ENCODE peak calls at places on chromosomes 1 and 21, in seven cellular contexts. Y is Panc1, L is GM23338, P is K562, G is GM12878, Z is HL-60, U is SK-N-SH. K is an unnamed sample.

GRCh38 chr1:14142397-14143095 is 442.6 kb downstream of the PRDM2 start:
- DNase-seq in Z (no peak), P (no peak), L (no peak), G (no peak), U (no peak), Y (no peak), K (no peak)

GRCh38 chr1:183306317-183307042 is 111.7 kb downstream of the NMNAT2 start:
- DNase-seq in G (no peak), P (peak), U (no peak), Z (peak), L (peak), Y (no peak), K (peak)

GRCh38 chr21:35096959-35097358 is 47.9 kb upstream of the RUNX1 start:
- DNase-seq in P (no peak), U (no peak), L (no peak), Z (no peak), G (no peak), Y (no peak), K (no peak)

GRCh38 chr1:97356309-97356708 is 564.5 kb downstream of the DPYD start:
- DNase-seq in U (no peak), P (no peak), G (no peak), Z (no peak), Y (no peak), L (no peak), K (no peak)

GRCh38 chr21:36075171-36075570 is 5.3 kb downstream of the CBR1 start:
- DNase-seq in Y (no peak), L (no peak), G (no peak), P (no peak), U (no peak), Z (no peak), K (no peak)

GRCh38 chr1:221510793-221511503 is 230.9 kb downstream of the DUSP10 start:
- DNase-seq in G (no peak), Y (no peak), Z (no peak), U (peak), P (no peak), L (no peak), K (no peak)

GRCh38 chr1:152002960-152003359 is 9.3 kb upstream of the S100A10 start:
- DNase-seq in G (no peak), P (no peak), Y (no peak), U (no peak), Z (no peak), L (no peak), K (no peak)

GRCh38 chr1:169495916-169496315 is 10.2 kb upstream of the SLC19A2 start:
- DNase-seq in P (no peak), L (no peak), Y (no peak), G (no peak), U (no peak), Z (no peak), K (no peak)

GRCh38 chr1:237411621-237412020 is 369.6 kb downstream of the RYR2 start:
- DNase-seq in G (no peak), P (no peak), U (no peak), Z (no peak), L (no peak), Y (no peak), K (no peak)

GRCh38 chr21:16573581-16573980 is 843.8 kb downstream of the USP25 start:
- DNase-seq in L (no peak), Y (no peak), G (no peak), U (no peak), P (no peak), Z (no peak), K (no peak)

GRCh38 chr1:116713474-116713873 is 40.8 kb upstream of the CD2 start:
- DNase-seq in P (no peak), Y (no peak), G (no peak), Z (no peak), U (no peak), L (no peak), K (no peak)

GRCh38 chr1:116709666-116710167 is 42.2 kb upstream of the IGSF3 start:
- DNase-seq in U (no peak), G (no peak), Y (no peak), L (no peak), Z (no peak), P (no peak), K (no peak)

GRCh38 chr1:116712510-116712909 is 41.7 kb upstream of the CD2 start:
- DNase-seq in P (no peak), Z (no peak), U (no peak), Y (no peak), G (no peak), L (peak), K (no peak)

GRCh38 chr1:116710326-116711060 is 43.0 kb upstream of the IGSF3 start:
- DNase-seq in G (no peak), L (no peak), U (no peak), Z (no peak), P (no peak), Y (no peak), K (no peak)

DNA sequence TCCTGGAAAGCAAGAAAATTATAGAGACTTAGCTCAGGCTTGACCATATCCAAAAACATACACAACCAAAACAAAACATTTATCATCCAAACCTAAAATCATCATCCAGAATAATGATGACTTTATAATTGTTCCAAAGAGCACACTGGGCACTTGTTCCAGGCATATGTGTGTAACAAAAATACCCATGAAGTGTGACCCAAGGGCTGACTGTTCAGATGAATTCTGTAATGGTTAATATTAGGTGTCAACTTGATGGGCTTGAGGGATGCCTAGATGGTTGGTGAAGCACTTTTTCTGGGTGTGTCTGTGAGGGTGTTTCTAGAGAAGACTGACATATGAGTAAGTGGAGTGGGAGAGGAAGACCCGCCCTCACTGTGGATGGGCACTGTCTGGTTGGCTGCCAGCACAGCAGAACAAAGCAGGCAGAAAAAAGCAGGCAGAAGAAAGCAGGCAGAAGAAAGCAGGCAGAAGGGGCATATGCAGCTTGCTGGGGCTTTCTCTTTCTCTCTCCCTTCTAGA is 43.1 kb upstream of the CD2 start:
- DNase-seq in Y (no peak), P (no peak), Z (no peak), L (peak), U (peak), G (no peak), K (no peak)
- TF ChIP-seq REST in Y (no peak), P (no peak), Z (no peak), L (no peak), U (no peak), G (no peak), K (no peak)

DNA sequence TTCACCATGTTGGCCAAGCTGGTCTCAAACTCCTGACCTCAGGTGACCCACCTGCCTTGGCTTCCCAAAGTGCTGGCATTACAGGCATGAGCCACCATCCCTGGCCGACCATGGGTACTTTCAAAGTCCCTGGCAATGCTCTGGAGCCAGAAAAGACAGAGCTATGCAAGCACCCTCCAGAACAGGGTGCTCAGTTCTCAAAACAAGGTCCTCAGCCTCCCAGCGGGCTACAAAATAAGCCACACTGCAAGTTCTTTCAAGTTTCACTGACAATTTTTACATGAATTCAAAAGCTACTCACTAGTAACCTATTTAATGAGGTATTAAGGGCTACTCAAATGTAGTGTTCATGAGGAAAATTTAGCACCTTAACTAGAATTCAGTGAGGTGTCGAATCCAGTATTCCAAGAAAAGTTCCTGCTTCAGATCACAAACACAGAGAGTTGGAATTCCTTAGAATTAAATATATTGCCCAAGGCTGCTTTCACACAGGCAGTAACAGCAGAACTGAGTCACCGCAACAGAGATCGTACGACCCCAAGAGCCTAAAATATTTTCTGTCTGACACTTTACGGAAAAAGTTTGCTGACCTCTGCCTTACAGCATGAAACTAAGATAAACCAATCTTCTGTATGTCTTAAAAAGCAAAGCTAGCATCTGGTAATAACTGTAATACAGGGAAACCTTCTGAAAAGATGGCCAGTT is 60.7 kb downstream of the HSF2BP start:
- DNase-seq in L (no peak), Y (no peak), G (no peak), P (no peak), Z (no peak), U (no peak), K (no peak)
- TF ChIP-seq REST in L (no peak), Y (no peak), G (no peak), P (no peak), Z (no peak), U (no peak), K (no peak)

DNA sequence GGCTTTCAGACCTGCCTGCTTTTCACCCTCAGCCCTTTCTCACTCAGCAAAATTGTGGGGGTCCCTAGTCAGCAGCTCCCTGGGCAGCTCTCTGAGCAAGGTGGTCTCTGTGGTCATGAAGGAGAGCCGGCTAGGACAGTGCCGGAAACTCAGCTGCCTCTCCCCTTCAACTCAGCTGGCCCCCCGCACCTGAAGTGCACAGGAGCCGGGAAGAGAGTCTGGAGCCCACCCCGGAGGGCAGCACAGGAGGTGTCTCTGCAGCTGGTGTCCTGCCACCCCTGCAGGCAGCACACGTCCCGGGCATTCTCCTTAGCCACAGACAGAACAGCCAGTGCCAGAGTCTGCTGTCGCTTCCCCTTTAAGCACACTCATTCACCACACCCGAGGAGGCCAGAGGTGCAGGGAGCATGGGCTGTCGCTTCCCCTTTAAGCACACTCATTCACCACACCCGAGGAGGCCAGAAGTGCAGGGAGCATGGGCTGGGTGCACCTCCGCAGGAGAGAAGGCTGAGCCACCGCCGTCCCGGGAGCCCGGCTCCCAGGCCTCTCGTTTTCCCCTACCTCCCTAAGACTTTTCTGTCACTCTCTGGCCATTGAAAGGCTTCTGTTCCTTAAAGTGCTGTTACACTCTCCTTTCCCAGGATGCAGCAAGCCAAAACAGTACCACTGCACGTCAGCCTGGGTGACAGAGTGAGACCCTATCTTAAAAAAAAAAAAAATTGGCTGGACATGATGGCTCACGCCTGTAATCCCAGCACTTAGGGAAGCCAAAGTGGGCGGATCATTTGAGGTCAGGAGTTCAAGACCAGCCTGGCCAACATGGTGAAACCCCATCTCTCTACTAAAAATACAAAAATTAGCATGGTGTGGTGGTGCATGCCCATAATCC is 16.9 kb upstream of the SAMD11 start:
- DNase-seq in P (no peak), Y (no peak), L (no peak), G (no peak), U (peak), Z (peak), K (peak)
- TF ChIP-seq REST in P (no peak), Y (no peak), L (no peak), G (no peak), U (no peak), Z (no peak), K (no peak)

DNA sequence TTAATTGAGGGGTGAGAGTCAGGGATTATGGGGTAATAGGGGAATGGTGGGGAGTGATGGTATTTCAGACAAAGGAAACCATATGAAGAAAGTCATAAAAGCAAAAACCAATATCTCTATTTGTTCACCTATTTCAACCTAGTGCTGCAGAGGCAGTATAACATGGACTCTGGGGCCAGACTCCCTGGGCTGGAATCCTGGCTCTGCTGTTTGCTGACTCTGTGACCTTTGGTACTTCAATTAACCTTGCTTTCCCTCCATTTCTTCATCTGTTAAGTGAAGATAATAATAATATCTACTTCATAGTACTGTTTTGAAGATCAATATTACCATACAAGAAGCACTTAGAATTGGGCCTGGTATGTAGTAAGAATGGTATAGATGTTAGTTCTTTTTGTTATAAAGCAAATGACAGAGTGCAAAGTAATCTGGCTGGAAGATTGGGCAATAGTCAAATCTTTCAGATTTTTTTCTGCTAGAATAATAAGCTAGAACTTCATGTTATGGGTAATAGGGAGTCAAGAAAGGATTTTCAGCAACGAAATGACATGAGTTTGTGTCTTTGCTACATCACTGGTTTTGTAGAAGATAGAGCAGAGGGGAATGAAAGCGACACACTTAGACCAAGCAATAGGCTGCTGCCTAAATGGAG is 9.0 kb downstream of the EPHX4 start:
- DNase-seq in Z (no peak), L (no peak), U (no peak), G (no peak), P (no peak), Y (no peak), K (no peak)
- TF ChIP-seq REST in Z (no peak), L (no peak), U (no peak), G (no peak), P (no peak), Y (no peak), K (no peak)

GRCh38 chr1:7018826-7019225 is 233.6 kb downstream of the CAMTA1 start:
- DNase-seq in U (no peak), Z (no peak), L (no peak), G (no peak), Y (no peak), P (no peak), K (no peak)
- TF ChIP-seq REST in U (no peak), Z (no peak), L (no peak), G (no peak), Y (no peak), P (no peak), K (no peak)

GRCh38 chr1:205345761-205346160 is 11.0 kb downstream of the KLHDC8A start:
- DNase-seq in P (no peak), G (no peak), Z (no peak), Y (no peak), U (no peak), L (no peak), K (no peak)

GRCh38 chr1:205344010-205344808 is 12.5 kb downstream of the KLHDC8A start:
- DNase-seq in U (peak), Z (no peak), G (no peak), Y (no peak), L (peak), P (peak), K (no peak)

GRCh38 chr1:205340674-205341073 is 16.0 kb downstream of the KLHDC8A start:
- DNase-seq in G (no peak), P (no peak), U (no peak), Z (no peak), Y (no peak), L (no peak), K (no peak)

GRCh38 chr1:205346956-205347574 is 9.7 kb downstream of the KLHDC8A start:
- DNase-seq in P (no peak), U (no peak), Y (no peak), Z (no peak), G (no peak), L (peak), K (no peak)

DNA sequence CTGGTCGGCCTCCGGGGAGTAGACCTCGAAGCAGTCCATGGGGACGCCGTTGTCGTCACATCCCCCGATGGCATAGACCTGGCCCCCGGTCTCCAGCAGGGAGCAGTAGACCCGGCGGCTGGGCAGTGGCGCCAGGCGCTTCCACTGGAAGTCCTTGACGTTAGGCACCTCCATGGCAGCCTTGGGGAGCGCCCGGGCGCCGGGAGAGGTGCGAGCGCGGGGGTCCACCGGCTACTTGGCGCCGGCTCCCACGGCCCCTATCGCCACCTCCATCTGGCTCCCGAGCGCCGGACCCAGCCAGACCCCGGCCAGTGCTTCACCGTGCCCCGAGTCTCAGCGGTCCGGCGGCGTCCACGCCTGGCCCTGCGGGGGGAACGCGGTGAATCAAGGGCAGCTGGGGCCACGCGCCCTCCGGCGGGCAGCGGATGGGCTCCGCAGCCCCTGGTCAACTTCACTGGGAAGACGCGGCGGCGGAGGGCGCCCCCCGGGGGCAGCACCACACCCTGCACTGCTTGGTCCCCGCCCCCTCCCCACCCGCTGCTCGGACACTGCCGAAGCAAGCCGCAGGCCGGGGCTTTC is 13.2 kb downstream of the KLHDC8A start:
- DNase-seq in U (peak), P (peak), L (peak), Y (no peak), Z (no peak), G (no peak), K (peak)
- TF ChIP-seq REST in U (no peak), P (no peak), L (no peak), Y (no peak), Z (no peak), G (no peak), K (no peak)

DNA sequence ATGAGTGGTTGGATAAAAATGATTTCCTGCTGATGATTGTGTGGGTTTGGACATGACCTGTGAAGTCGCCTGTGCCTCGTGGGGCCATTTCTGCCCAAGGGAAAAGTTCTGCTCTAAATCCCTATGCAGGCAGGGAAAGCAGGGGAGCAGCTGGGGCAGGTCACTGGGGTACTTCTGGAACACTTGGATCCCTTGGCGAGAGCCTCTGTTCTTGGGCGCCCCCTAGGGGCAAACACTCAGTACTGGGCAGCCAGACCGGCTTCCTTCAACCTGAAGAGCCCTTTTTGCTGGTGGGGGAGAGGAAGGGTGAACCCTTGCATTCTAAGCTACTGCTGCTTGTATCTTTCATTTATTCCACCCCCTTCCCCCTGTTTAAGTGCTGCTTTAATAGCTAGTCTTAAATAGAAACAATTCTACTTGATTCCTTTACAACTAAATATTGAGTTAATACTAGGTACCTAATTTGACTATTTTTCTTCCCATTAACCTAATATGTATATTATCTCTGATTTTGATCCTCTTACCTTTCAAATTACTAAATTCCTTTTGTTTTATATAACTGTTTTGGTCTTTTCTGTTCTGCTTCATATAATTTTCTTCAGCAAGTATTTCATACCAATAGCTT is 5.1 kb upstream of the CLEC20A start:
- DNase-seq in Y (peak), G (peak), U (peak), L (peak), P (peak), Z (peak), K (peak)
- TF ChIP-seq REST in Y (no peak), G (no peak), U (no peak), L (no peak), P (no peak), Z (no peak), K (no peak)

GRCh38 chr21:45151484-45152115 is 77.2 kb downstream of the ADARB1 start:
- DNase-seq in Y (no peak), L (no peak), P (no peak), G (no peak), U (no peak), Z (no peak), K (no peak)
- TF ChIP-seq REST in Y (no peak), L (no peak), P (no peak), G (no peak), U (no peak), Z (no peak), K (no peak)

DNA sequence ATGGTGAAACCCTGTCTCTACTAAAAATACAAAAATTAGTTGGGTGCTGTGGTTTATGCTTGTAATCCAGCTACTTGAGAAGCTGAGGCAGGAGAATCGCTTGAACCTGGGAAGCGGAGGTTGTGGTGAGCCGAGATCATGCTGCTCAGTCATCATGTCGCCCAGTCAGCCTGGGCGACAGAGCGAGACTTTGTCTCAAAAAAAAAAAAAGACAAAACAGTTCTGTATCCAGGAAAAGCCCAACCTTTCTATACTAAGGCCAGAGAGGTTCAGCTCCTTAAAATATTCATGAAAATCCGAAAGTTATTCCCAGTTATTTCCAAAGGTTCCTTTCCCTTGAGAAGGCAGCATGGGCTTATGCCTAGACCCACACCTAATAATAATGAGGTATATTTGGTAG is 4.2 kb downstream of the MRPL37 start:
- DNase-seq in G (no peak), Z (no peak), P (no peak), Y (no peak), U (no peak), L (no peak), K (no peak)
- TF ChIP-seq REST in G (no peak), Z (no peak), P (no peak), Y (no peak), U (no peak), L (no peak), K (no peak)

K was measured in A549.